ENCODE peak calls at places on chromosome 17, in five cellular contexts. U is fibroblast of pulmonary artery, D is NB4, F is tibial artery, E is left ventricle myocardium inferior. M is an unnamed sample.

GRCh38 chr17:64262422-64263260 is at the start of gene TEX2:
- DNase-seq in D (peak), E (peak), F (peak), U (no peak), M (no peak)

GRCh38 chr17:7591596-7591995 is 1.7 kb upstream of the SOX15 start:
- DNase-seq in F (no peak), D (no peak), U (no peak), E (no peak), M (no peak)

GRCh38 chr17:74454197-74455024 is 12.0 kb upstream of the CD300A start:
- DNase-seq in U (peak), D (peak), F (peak), E (peak), M (no peak)

GRCh38 chr17:66667491-66668030 is 167.4 kb upstream of the CACNG5 start:
- DNase-seq in E (no peak), D (peak), F (no peak), U (no peak), M (no peak)

GRCh38 chr17:69350911-69351310 is 24.0 kb upstream of the ABCA5 start:
- DNase-seq in U (no peak), F (no peak), D (no peak), E (no peak), M (no peak)

GRCh38 chr17:47895254-47895855 is 681 bp upstream of the SP2 start:
- DNase-seq in D (peak), U (peak), F (peak), E (no peak), M (no peak)

GRCh38 chr17:77036841-77037381 is 103.9 kb upstream of the SEC14L1 start:
- DNase-seq in U (peak), F (no peak), E (peak), D (peak), M (no peak)

GRCh38 chr17:61451538-61452300 is 503 bp upstream of the TBX4 start:
- DNase-seq in U (no peak), F (no peak), E (no peak), D (no peak), M (no peak)

GRCh38 chr17:82956726-82957468 is 117.1 kb upstream of the ZNF750 start:
- DNase-seq in D (no peak), E (peak), U (no peak), F (no peak), M (no peak)

GRCh38 chr17:9355841-9356240 is 219.8 kb downstream of the STX8 start:
- DNase-seq in F (no peak), E (no peak), U (no peak), D (no peak), M (no peak)

GRCh38 chr17:58693208-58693607 is 806 bp downstream of the RAD51C start:
- DNase-seq in D (peak), F (no peak), E (no peak), U (no peak), M (no peak)

GRCh38 chr17:55265434-55266021 is 768 bp downstream of the HLF start:
- DNase-seq in E (no peak), F (no peak), D (no peak), U (no peak), M (no peak)

GRCh38 chr17:14047591-14047990 is 21.7 kb upstream of the COX10 start:
- DNase-seq in F (no peak), D (no peak), U (no peak), E (no peak), M (no peak)

GRCh38 chr17:18228176-18228682 is 2.8 kb downstream of the LLGL1 start:
- DNase-seq in D (no peak), E (no peak), U (no peak), F (no peak), M (no peak)

GRCh38 chr17:53234138-53234537 is 588.6 kb upstream of the KIF2B start:
- DNase-seq in D (no peak), U (no peak), F (no peak), E (no peak), M (no peak)

GRCh38 chr17:58317421-58318064 is 11.1 kb downstream of the TSPOAP1 start:
- DNase-seq in U (peak), E (no peak), D (peak), F (peak), M (peak)

GRCh38 chr17:1002771-1003555 is 6.0 kb downstream of the TIMM22 start:
- DNase-seq in D (no peak), U (peak), F (no peak), E (no peak), M (peak)

GRCh38 chr17:7307686-7308624 is 527 bp downstream of the EIF5A start:
- DNase-seq in E (peak), D (peak), U (peak), F (no peak), M (no peak)

GRCh38 chr17:51298508-51299371 is 38.4 kb downstream of the UTP18 start:
- DNase-seq in F (no peak), E (no peak), U (peak), D (peak), M (peak)

GRCh38 chr17:56577810-56578209 is 15.7 kb upstream of the NOG start:
- DNase-seq in F (no peak), D (peak), U (no peak), E (peak), M (no peak)

GRCh38 chr17:978110-979093 is 1.2 kb downstream of the NXN start:
- DNase-seq in F (no peak), E (peak), D (no peak), U (no peak), M (no peak)

GRCh38 chr17:8532021-8532420 is 96.3 kb downstream of the NDEL1 start:
- DNase-seq in D (no peak), E (no peak), U (peak), F (no peak), M (no peak)

GRCh38 chr17:11241611-11242226 is 706 bp downstream of the SHISA6 start:
- DNase-seq in E (no peak), U (no peak), D (no peak), F (no peak), M (no peak)

GRCh38 chr17:11239379-11239970 is 1.5 kb upstream of the SHISA6 start:
- DNase-seq in U (no peak), F (no peak), E (no peak), D (no peak), M (no peak)

GRCh38 chr17:11240041-11240801 is 792 bp upstream of the SHISA6 start:
- DNase-seq in U (no peak), E (no peak), D (no peak), F (no peak), M (no peak)

GRCh38 chr17:11238710-11239109 is 2.3 kb upstream of the SHISA6 start:
- DNase-seq in E (no peak), D (peak), F (no peak), U (no peak), M (no peak)

GRCh38 chr17:11240841-11241610 is at the start of gene SHISA6:
- DNase-seq in D (no peak), E (no peak), U (no peak), F (no peak), M (no peak)
- H3K4me3 ChIP-seq in D (no peak), E (peak), U (no peak), F (peak), M (no peak)

GRCh38 chr17:35766489-35766877 is 5.8 kb downstream of the C17orf50 start:
- DNase-seq in D (no peak), E (no peak), U (no peak), F (no peak), M (no peak)

GRCh38 chr17:35768796-35769195 is 8.1 kb downstream of the C17orf50 start:
- DNase-seq in E (no peak), D (no peak), U (no peak), F (no peak), M (no peak)

GRCh38 chr17:35773129-35773528 is 12.4 kb downstream of the C17orf50 start:
- DNase-seq in F (no peak), U (no peak), D (no peak), E (no peak), M (no peak)

GRCh38 chr17:35766903-35767510 is 6.3 kb downstream of the C17orf50 start:
- DNase-seq in U (peak), E (no peak), F (no peak), D (peak), M (no peak)

GRCh38 chr17:35769895-35770486 is 9.3 kb downstream of the C17orf50 start:
- DNase-seq in U (no peak), F (no peak), D (no peak), E (no peak), M (no peak)
- TF ChIP-seq CTCF in U (no peak), F (no peak), D (peak), E (no peak), M (peak)

GRCh38 chr17:2233441-2233947 is 70.1 kb downstream of the SMG6 start:
- DNase-seq in E (peak), D (no peak), U (peak), F (no peak), M (no peak)
- H3K4me3 ChIP-seq in E (no peak), D (no peak), U (no peak), F (no peak), M (no peak)

DNA sequence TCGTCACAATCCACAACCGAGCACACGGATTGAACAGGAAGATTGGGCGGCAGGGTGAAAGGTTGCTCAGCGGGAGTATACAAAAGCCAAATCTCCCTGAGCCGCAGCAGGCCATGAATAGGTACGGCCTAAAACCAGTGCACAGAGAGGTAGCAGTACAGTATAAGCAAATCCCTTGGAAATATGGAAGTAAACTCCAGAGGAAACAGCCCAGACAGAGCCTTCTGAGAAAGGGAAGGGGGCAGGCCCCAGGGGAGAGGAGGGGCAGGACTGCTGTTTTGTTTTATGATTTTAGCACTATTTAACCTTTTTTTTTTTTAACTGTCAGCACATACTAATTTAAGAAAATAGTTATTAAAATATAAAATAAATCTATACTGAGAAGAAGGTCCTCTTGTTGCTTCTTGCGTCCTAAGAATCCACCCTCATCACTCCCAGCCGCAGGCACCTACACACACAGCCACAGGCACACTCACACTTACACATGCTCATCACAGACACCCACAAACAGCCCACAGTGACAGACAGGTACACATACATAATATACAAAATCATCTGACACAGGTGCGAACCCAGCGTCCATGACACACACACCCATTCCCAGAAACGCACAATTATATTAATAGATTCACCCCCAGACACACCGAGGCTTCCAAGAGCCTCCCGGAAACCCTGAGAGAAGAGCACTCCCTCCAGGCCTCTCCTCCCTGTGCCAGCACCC is 12.9 kb downstream of the PLXDC1 start:
- DNase-seq in D (no peak), U (no peak), E (no peak), F (no peak), M (no peak)
- TF ChIP-seq CTCF in D (no peak), U (no peak), E (no peak), F (no peak), M (no peak)

DNA sequence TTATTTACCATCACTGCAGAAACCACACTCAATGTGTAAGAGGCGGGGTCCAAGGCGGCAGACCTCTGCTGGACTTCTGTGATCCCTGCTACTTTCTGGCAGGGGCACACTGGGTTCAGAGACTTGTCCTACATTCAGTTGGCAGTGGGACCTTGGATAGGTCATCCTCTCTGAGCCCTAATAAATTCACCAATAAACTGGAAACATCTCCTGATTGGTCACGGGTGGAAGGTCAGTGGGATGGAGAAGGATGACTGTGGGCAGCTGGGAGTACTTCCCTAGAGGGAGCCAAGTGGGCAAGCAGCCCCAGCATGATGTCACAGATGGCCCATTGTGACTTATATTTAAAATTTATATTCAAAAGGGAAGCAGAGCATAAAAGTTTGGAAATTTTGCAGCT is 49.7 kb downstream of the RNF112 start:
- DNase-seq in E (no peak), D (no peak), U (no peak), F (peak), M (no peak)
- H3K4me3 ChIP-seq in E (no peak), D (no peak), U (no peak), F (no peak), M (no peak)

M was measured in astrocyte of the cerebellum.